ENCODE peak calls at places on chromosome 4, in seven cellular contexts. T is psoas muscle, I is A549, C is body of pancreas, Y is MCF 10A, K is lower lobe of right lung, U is choroid plexus epithelial cell. F is an unnamed sample.

GRCh38 chr4:4323705-4324534 is 33.9 kb downstream of the ZBTB49 start:
- DNase-seq in T (no peak), I (no peak), C (no peak), Y (no peak), K (no peak), U (peak; percentile 35), F (no peak)

GRCh38 chr4:31023724-31024123 is 303.6 kb downstream of the PCDH7 start:
- DNase-seq in T (no peak), I (no peak), C (no peak), Y (no peak), K (no peak), U (no peak), F (no peak)

GRCh38 chr4:119865389-119865788 is 201.3 kb downstream of the MAD2L1 start:
- DNase-seq in T (no peak), I (no peak), C (no peak), Y (no peak), K (no peak), U (no peak), F (no peak)

GRCh38 chr4:147678796-147679549 is 5.0 kb downstream of the PRMT9 start:
- DNase-seq in T (no peak), I (peak; percentile 17), C (no peak), Y (peak; percentile 11), K (no peak), U (peak; percentile 21), F (peak; percentile 40)

GRCh38 chr4:31081375-31081774 is 361.2 kb downstream of the PCDH7 start:
- DNase-seq in T (no peak), I (no peak), C (no peak), Y (peak; percentile 45), K (no peak), U (peak; percentile 81), F (no peak)

GRCh38 chr4:33386761-33387160 is 2666.6 kb downstream of the PCDH7 start:
- DNase-seq in T (no peak), I (peak; percentile 4), C (no peak), Y (peak; percentile 6), K (no peak), U (peak; percentile 5), F (no peak)

GRCh38 chr4:10017037-10017893 is 4.0 kb downstream of the SLC2A9 start:
- DNase-seq in T (no peak), I (no peak), C (no peak), Y (no peak), K (no peak), U (no peak), F (no peak)

GRCh38 chr4:133058701-133059100 is 90.4 kb upstream of the PCDH10 start:
- DNase-seq in T (no peak), I (no peak), C (no peak), Y (no peak), K (no peak), U (no peak), F (no peak)

GRCh38 chr4:108116423-108117168 is 52.1 kb downstream of the LEF1 start:
- DNase-seq in T (no peak), I (no peak), C (no peak), Y (no peak), K (no peak), U (no peak), F (peak; percentile 70)

GRCh38 chr4:2598661-2599654 is 62.5 kb downstream of the FAM193A start:
- DNase-seq in T (no peak), I (peak; percentile 10), C (no peak), Y (no peak), K (no peak), U (peak; percentile 67), F (peak; percentile 31)

GRCh38 chr4:8316911-8317351 is 47.4 kb downstream of the HTRA3 start:
- DNase-seq in T (peak; percentile 12), I (no peak), C (no peak), Y (no peak), K (no peak), U (no peak), F (no peak)

GRCh38 chr4:174340714-174341113 is 57.0 kb downstream of the CEP44 start:
- DNase-seq in T (no peak), I (peak; percentile 40), C (no peak), Y (no peak), K (no peak), U (no peak), F (no peak)

GRCh38 chr4:123555500-123556273 is 159.1 kb downstream of the SPRY1 start:
- DNase-seq in T (peak; percentile 87), I (peak; percentile 81), C (peak; percentile 97), Y (peak; percentile 99), K (peak; percentile 88), U (peak; percentile 99), F (no peak)

GRCh38 chr4:35689866-35690265 is 554.4 kb downstream of the ARAP2 start:
- DNase-seq in T (no peak), I (no peak), C (no peak), Y (no peak), K (no peak), U (no peak), F (no peak)

GRCh38 chr4:170497105-170497504 is 407.3 kb upstream of the AADAT start:
- DNase-seq in T (no peak), I (peak; percentile 1), C (peak; percentile 16), Y (peak; percentile 45), K (no peak), U (peak; percentile 2), F (no peak)

GRCh38 chr4:1509366-1509765 is 103.1 kb upstream of the NKX1-1 start:
- DNase-seq in T (peak; percentile 5), I (no peak), C (peak; percentile 3), Y (no peak), K (peak; percentile 35), U (no peak), F (no peak)

GRCh38 chr4:184170996-184171395 is 46.7 kb downstream of the ENPP6 start:
- DNase-seq in T (no peak), I (no peak), C (no peak), Y (peak; percentile 34), K (no peak), U (peak; percentile 62), F (no peak)

GRCh38 chr4:176872461-176872860 is 79.7 kb upstream of the VEGFC start:
- DNase-seq in T (no peak), I (no peak), C (no peak), Y (no peak), K (no peak), U (no peak), F (no peak)

GRCh38 chr4:13093170-13093569 is 391.0 kb downstream of the RAB28 start:
- DNase-seq in T (no peak), I (no peak), C (no peak), Y (no peak), K (no peak), U (no peak), F (no peak)

GRCh38 chr4:84877051-84877833 is 89.2 kb downstream of the WDFY3 start:
- DNase-seq in T (no peak), I (peak; percentile 6), C (no peak), Y (peak; percentile 8), K (no peak), U (peak; percentile 77), F (no peak)

GRCh38 chr4:169256856-169257756 is 13.7 kb downstream of the SH3RF1 start:
- DNase-seq in T (no peak), I (no peak), C (no peak), Y (no peak), K (no peak), U (no peak), F (no peak)

GRCh38 chr4:99180367-99181169 is 36.5 kb upstream of the ADH4 start:
- DNase-seq in T (no peak), I (no peak), C (peak; percentile 19), Y (peak; percentile 94), K (no peak), U (peak; percentile 74), F (no peak)

GRCh38 chr4:185013715-185014114 is 4.6 kb upstream of the HELT start:
- DNase-seq in T (no peak), I (no peak), C (no peak), Y (no peak), K (no peak), U (peak; percentile 52), F (no peak)

GRCh38 chr4:8645753-8646124 is 53.2 kb downstream of the CPZ start:
- DNase-seq in T (no peak), I (no peak), C (no peak), Y (no peak), K (peak; percentile 28), U (no peak), F (no peak)

GRCh38 chr4:105526656-105527055 is 25.8 kb upstream of the ARHGEF38 start:
- DNase-seq in T (no peak), I (no peak), C (no peak), Y (no peak), K (no peak), U (no peak), F (no peak)
- TF ChIP-seq CTCF in T (no peak), I (no peak), C (no peak), Y (no peak), K (no peak), U (no peak), F (no peak)

GRCh38 chr4:101347557-101348366 is 436 bp upstream of the PPP3CA start:
- DNase-seq in T (peak; percentile 99), I (peak; percentile 96), C (peak; percentile 99), Y (peak; percentile 97), K (peak; percentile 99), U (peak; percentile 99), F (peak; percentile 98)
- TF ChIP-seq CTCF in T (no peak), I (no peak), C (peak; percentile 19), Y (no peak), K (no peak), U (peak; percentile 19), F (no peak)

DNA sequence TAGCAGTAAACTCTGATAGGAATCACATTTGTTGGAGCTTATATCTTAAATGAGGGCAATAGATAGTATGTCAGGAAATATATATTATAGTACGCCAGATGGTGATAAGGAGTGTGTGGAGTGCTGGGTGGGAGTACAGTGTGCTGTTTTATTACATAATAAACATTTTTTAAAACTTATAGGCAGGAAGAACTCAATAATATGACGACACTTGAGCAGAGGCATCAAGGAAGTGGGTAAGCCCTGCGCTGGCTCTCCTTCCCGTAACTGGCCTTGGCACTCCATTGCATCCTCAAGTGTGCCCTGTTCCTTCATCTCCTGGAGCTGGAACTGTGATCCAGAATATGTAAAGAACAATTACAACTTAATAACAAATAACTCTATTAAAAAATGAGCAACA is 123.8 kb downstream of the ELOVL6 start:
- DNase-seq in T (no peak), I (no peak), C (no peak), Y (no peak), K (no peak), U (no peak), F (no peak)
- TF ChIP-seq CTCF in T (no peak), I (no peak), C (no peak), Y (no peak), K (no peak), U (no peak), F (no peak)

DNA sequence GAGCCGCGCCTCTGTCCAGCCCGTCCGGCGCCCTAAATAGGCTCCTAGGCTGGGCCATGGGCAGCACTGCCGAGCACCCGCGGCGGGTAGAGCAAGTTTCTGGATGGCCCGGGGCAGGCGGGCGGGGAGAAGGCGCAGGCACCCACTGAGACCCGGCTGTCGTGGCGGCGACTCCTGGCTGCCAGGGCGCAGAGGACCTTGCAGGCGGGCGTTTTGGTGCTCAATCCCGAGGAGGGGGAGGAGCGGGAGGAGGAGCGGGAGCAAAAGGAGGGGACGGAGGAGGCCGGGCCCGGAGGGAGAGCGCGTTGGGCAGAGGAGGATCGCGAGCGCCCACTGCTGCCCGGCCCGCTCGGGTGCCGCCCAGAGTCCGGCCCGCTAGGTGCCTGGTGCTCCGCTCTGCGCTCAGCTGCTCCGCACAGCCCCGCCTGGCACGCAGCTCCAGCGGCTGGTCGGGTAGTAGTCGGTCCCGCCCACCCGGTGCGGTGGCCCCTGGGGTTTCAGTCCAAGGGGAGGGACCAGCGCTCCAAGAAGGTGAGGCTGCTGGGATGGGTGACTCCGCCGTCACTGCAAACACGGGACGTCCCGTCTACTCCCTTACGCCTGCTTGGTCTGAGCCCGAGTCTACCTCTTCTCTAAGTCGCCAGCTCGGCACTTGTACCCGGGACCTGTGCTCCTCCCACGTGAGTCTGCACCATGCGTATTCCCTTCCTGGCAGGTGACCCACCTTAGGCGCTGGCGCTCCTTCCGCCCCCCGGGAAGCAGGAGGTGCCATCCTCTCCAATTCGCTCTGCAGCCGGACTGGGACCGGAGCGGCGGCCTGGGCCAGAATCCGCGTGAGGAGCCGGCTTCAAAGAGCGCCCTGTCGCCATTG is at the start of gene HS3ST1:
- DNase-seq in T (peak; percentile 83), I (peak; percentile 78), C (peak; percentile 69), Y (peak; percentile 88), K (peak; percentile 87), U (peak; percentile 45), F (peak; percentile 55)
- TF ChIP-seq CTCF in T (peak; percentile 43), I (peak; percentile 47), C (peak; percentile 53), Y (peak; percentile 81), K (peak; percentile 73), U (peak; percentile 48), F (no peak)